ENCODE peak calls at places on chromosomes 4 and X, in seven cellular contexts. F, Y, S, P, L, R and E are unnamed samples.

GRCh38 chrX:144616317-144616716 is 631.0 kb upstream of the SPANXN1 start:
- DNase-seq in F (no peak), Y (no peak), S (no peak), P (no peak), L (no peak), R (no peak), E (no peak)

GRCh38 chrX:122188751-122189150 is 995.3 kb upstream of the GRIA3 start:
- DNase-seq in F (no peak), Y (no peak), S (no peak), P (no peak), L (no peak), R (no peak), E (no peak)

GRCh38 chr4:108702960-108703359 is 52.6 kb downstream of the OSTC start:
- DNase-seq in F (no peak), Y (no peak), S (no peak), P (no peak), L (no peak), R (no peak), E (no peak)

GRCh38 chr4:24273148-24273547 is 311.2 kb downstream of the DHX15 start:
- DNase-seq in F (no peak), Y (no peak), S (no peak), P (no peak), L (no peak), R (no peak), E (no peak)

GRCh38 chr4:60042941-60043340 is 1157.2 kb upstream of the ADGRL3 start:
- DNase-seq in F (no peak), Y (no peak), S (no peak), P (no peak), L (no peak), R (no peak), E (no peak)

GRCh38 chr4:49516796-49517195 is 530.7 kb downstream of the CWH43 start:
- DNase-seq in F (no peak), Y (no peak), S (no peak), P (no peak), L (no peak), R (no peak), E (no peak)

GRCh38 chr4:80610845-80611244 is 275.3 kb downstream of the CFAP299 start:
- DNase-seq in F (no peak), Y (peak; percentile 14), S (no peak), P (peak; percentile 43), L (no peak), R (no peak), E (peak; percentile 8)

GRCh38 chr4:37383579-37384229 is 139.2 kb downstream of the NWD2 start:
- DNase-seq in F (peak; percentile 36), Y (no peak), S (peak; percentile 13), P (peak; percentile 25), L (peak; percentile 84), R (peak; percentile 68), E (no peak)

GRCh38 chr4:82360298-82361177 is 13.3 kb downstream of the HNRNPD start:
- DNase-seq in F (no peak), Y (no peak), S (no peak), P (peak; percentile 40), L (peak; percentile 70), R (peak; percentile 19), E (no peak)

GRCh38 chr4:37924946-37925345 is 34.1 kb downstream of the TBC1D1 start:
- DNase-seq in F (no peak), Y (no peak), S (no peak), P (no peak), L (no peak), R (no peak), E (no peak)

GRCh38 chr4:145409393-145409792 is 72.3 kb upstream of the SMAD1 start:
- DNase-seq in F (no peak), Y (no peak), S (no peak), P (no peak), L (no peak), R (no peak), E (no peak)

GRCh38 chrX:12999422-12999821 is 24.5 kb downstream of the TMSB4X start:
- DNase-seq in F (no peak), Y (no peak), S (no peak), P (no peak), L (peak; percentile 28), R (no peak), E (no peak)

GRCh38 chr4:23245196-23245595 is 552.5 kb downstream of the GBA3 start:
- DNase-seq in F (no peak), Y (no peak), S (no peak), P (no peak), L (no peak), R (no peak), E (no peak)

GRCh38 chr4:145937990-145938611 is 522 bp downstream of the ZNF827 start:
- DNase-seq in F (no peak), Y (no peak), S (peak; percentile 50), P (peak; percentile 51), L (peak; percentile 80), R (peak; percentile 21), E (no peak)

GRCh38 chr4:83686166-83686565 is 150.3 kb downstream of the GPAT3 start:
- DNase-seq in F (no peak), Y (peak; percentile 67), S (no peak), P (no peak), L (no peak), R (no peak), E (no peak)